ENCODE peak calls at places on chromosomes 4 and X, in ten cellular contexts. F is psoas muscle, R is mesendoderm, S is testis, Q is tibial nerve, L is foreskin fibroblast, M is lung, H is neural progenitor cell, Y is BE2C, P is dorsolateral prefrontal cortex. W is an unnamed sample.

GRCh38 chrX:108415891-108416290 is 22.3 kb downstream of the COL4A6 start:
- DNase-seq in F (no peak), M (no peak), Q (no peak), Y (no peak), H (no peak), R (no peak), L (peak; percentile 30), S (no peak), P (no peak), W (no peak)

GRCh38 chr4:98601719-98602118 is 56.7 kb downstream of the TSPAN5 start:
- DNase-seq in L (peak; percentile 62), Y (no peak), P (no peak), F (no peak), H (no peak), S (no peak), M (no peak), Q (no peak), R (no peak), W (no peak)

GRCh38 chr4:7067147-7067522 is 729 bp downstream of the GRPEL1 start:
- DNase-seq in S (no peak), Y (no peak), Q (no peak), R (no peak), F (peak; percentile 69), M (peak; percentile 53), P (no peak), H (no peak), L (peak; percentile 73), W (no peak)

GRCh38 chr4:6578221-6578620 is 3.2 kb downstream of the MAN2B2 start:
- DNase-seq in R (no peak), F (no peak), Q (no peak), M (no peak), H (no peak), L (no peak), S (no peak), P (no peak), Y (no peak), W (no peak)

GRCh38 chr4:183842134-183842838 is 62.8 kb upstream of the STOX2 start:
- DNase-seq in P (no peak), R (no peak), S (no peak), F (no peak), L (no peak), Q (no peak), M (no peak), H (no peak), Y (no peak), W (no peak)

GRCh38 chr4:22969314-22969896 is 276.7 kb downstream of the GBA3 start:
- DNase-seq in P (no peak), Y (no peak), F (no peak), R (no peak), S (no peak), L (peak; percentile 57), M (no peak), Q (no peak), H (peak; percentile 32), W (peak; percentile 31)

GRCh38 chr4:184471872-184472539 is 2.3 kb downstream of the IRF2 start:
- DNase-seq in M (no peak), R (no peak), H (peak; percentile 30), Y (peak; percentile 52), F (no peak), L (peak; percentile 60), P (no peak), S (no peak), Q (no peak), W (no peak)

GRCh38 chr4:169249214-169249973 is 21.4 kb downstream of the SH3RF1 start:
- DNase-seq in L (peak; percentile 54), Y (no peak), R (no peak), M (no peak), P (no peak), F (no peak), H (no peak), Q (no peak), S (no peak), W (no peak)

GRCh38 chrX:151912221-151912620 is 468 bp upstream of the MAGEA4 start:
- DNase-seq in F (no peak), M (no peak), S (peak; percentile 14), P (no peak), Q (no peak), Y (no peak), H (no peak), R (no peak), L (no peak), W (no peak)

GRCh38 chr4:152575533-152575932 is 39.6 kb upstream of the FBXW7 start:
- DNase-seq in L (no peak), R (no peak), H (no peak), F (no peak), S (no peak), Q (no peak), M (no peak), P (no peak), Y (no peak), W (no peak)

GRCh38 chr4:152571296-152571695 is 35.4 kb upstream of the FBXW7 start:
- DNase-seq in P (no peak), H (no peak), S (no peak), M (no peak), Q (no peak), R (no peak), L (no peak), F (no peak), Y (no peak), W (no peak)

GRCh38 chr4:152577708-152578421 is 42.0 kb upstream of the FBXW7 start:
- DNase-seq in Q (no peak), P (no peak), H (no peak), R (no peak), S (no peak), Y (no peak), M (no peak), F (no peak), L (no peak), W (no peak)

GRCh38 chr4:152573861-152574260 is 38.0 kb upstream of the FBXW7 start:
- DNase-seq in M (no peak), S (no peak), Y (no peak), Q (no peak), L (no peak), P (no peak), F (no peak), R (no peak), H (no peak), W (no peak)

DNA sequence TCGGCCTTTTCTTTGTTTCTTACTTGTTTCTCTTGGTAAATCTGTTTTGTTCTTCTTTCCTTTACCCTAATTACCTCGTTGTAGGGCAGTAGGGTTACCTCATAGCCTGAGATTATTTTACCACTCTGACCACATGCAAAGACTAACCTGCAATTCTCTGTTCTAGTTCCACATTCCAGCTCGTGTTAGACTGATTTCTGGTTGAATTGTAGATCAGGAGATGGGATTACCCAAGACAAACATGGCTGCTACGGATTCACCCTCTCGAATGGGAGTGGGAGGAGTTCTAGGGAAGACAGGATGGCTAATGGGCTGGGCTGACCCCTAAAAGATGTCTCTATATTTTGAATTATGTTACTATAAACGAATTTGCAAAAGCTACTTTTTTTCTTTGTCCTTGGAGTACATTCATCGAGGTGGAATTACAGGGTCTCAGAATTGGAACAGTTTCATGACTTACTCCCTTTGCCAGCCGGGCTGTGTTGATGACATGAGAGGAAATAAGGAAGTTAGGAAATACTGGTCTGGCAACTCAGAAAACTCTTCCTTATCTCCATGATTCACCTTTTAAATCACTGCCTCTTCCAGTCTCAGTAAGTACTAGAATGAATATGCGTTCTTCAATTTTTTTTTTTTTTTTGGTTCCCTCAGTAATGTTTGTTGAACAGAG is 36.7 kb upstream of the FBXW7 start:
- DNase-seq in S (no peak), Q (no peak), M (no peak), Y (no peak), F (no peak), P (no peak), H (no peak), R (no peak), L (no peak), W (peak; percentile 41)
- H3K4me3 ChIP-seq in S (no peak overlapping the region), Q (no peak overlapping the region), M (no peak overlapping the region), Y (no peak overlapping the region), F (no peak overlapping the region), P (no peak overlapping the region), H (no peak overlapping the region), R (no peak overlapping the region), L (no peak overlapping the region), W (no peak overlapping the region)

DNA sequence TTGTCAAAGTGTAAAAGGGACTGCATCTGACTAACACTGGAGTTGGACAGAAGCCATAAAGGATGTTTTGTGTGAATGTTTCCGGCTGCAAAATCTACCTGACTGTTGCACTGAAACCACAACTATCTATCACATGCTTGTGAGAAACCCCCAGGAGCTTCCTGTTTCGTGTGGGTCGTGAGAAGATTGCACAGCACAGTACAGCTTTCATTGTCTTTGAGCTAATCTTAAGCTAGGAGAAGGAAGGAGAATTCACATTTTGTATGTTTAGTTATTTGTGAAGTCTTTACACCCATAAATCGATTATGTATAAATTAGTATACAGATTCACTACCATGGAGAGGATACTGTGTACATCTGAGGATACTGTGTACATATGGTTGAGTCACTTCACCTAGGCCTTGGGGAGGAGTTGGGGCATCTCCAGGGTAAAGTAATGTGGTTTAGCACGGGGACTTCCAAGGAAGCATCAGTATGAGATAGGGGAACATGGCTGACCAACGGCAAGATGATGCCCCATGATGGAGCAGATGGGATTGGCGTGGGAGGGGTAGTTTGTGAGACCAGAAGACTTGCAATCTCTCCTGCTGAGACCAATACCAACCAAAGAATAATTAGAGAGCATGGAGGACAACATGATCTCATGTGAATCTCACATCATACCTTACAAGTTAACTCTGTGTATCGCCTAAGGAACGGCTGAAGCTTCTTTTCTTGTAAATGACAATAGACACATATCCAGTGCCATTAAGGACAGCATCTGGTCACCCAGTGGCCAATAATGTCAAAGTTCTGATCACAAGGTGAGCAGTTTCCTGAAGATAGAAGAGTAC is 43.1 kb upstream of the FAM9C start:
- DNase-seq in H (no peak), R (no peak), Q (no peak), F (no peak), M (no peak), Y (no peak), L (no peak), S (no peak), P (no peak), W (peak; percentile 36)
- H3K4me3 ChIP-seq in H (no peak overlapping the region), R (no peak overlapping the region), Q (no peak overlapping the region), F (no peak overlapping the region), M (no peak overlapping the region), Y (no peak overlapping the region), L (no peak overlapping the region), S (no peak overlapping the region), P (no peak overlapping the region), W (no peak overlapping the region)

DNA sequence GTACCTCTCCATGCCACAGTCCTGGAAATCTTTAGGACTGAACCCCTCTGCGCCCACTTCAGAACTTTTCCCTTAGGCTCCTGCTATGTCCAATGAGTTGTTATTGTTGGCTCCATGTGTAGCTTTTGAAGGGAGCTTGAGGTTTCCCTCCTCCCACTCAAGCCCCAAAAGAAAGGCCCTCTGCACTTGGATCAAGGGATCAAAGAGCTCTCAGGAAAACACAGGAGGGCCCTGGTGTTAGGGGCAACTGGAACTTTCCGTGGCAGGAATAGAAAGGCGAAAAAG is 135.0 kb downstream of the RASL11B start:
- DNase-seq in Y (no peak), Q (no peak), F (no peak), P (no peak), H (no peak), S (no peak), L (peak; percentile 30), M (no peak), R (no peak), W (no peak)
- H3K4me3 ChIP-seq in Y (no peak overlapping the region), Q (no peak overlapping the region), F (no peak overlapping the region), P (no peak overlapping the region), H (no peak overlapping the region), S (no peak overlapping the region), L (no peak overlapping the region), M (no peak overlapping the region), R (no peak overlapping the region), W (no peak overlapping the region)

DNA sequence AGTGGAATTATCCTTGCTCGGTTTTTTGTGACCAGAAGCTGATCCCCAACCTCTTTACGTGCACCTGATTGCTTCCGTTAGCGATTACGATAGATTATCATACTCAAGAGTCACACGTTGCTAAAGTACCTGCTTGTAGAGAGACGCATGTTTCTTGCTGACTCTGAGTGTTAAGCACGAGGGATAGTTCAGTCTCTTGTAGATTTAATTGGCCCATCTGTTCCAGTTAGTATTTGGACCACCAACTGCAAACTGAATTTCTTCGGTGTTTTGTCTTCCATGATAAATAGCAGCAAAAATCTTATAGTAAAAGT is 513 bp upstream of the COX18 start:
- DNase-seq in F (no peak), Y (no peak), M (no peak), Q (no peak), R (no peak), S (no peak), P (no peak), H (no peak), L (no peak), W (no peak)
- H3K4me3 ChIP-seq in F (peak overlapping the region; percentile 89), Y (peak overlapping the region; percentile 87), M (no peak overlapping the region), Q (peak overlapping the region; percentile 84), R (peak overlapping the region; percentile 56), S (peak overlapping the region; percentile 91), P (peak overlapping the region; percentile 88), H (peak overlapping the region; percentile 74), L (peak overlapping the region; percentile 83), W (peak overlapping the region; percentile 89)